ENCODE peak calls at places on chromosomes 11 and 22, in seven cellular contexts. I, R, O, V, T, Q and W are unnamed samples.

GRCh38 chr11:36945384-36945783 is 347.3 kb upstream of the RAG2 start:
- DNase-seq in Q (no peak), R (peak; percentile 17), V (peak; percentile 16), I (no peak), T (peak; percentile 13), O (no peak), W (peak; percentile 13)

GRCh38 chr11:118638726-118639125 is 31.3 kb downstream of the PHLDB1 start:
- DNase-seq in I (no peak), T (no peak), R (no peak), O (no peak), Q (no peak), V (no peak), W (no peak)

GRCh38 chr11:35144103-35144741 is 5.3 kb downstream of the CD44 start:
- DNase-seq in R (peak; percentile 66), V (peak; percentile 81), Q (peak; percentile 91), O (no peak), T (peak; percentile 73), I (peak; percentile 77), W (peak; percentile 62)

GRCh38 chr22:31083377-31083768 is 2.3 kb downstream of the SMTN start:
- DNase-seq in T (no peak), I (no peak), R (no peak), O (peak; percentile 70), Q (no peak), V (no peak), W (no peak)

GRCh38 chr11:23990346-23990745 is 506.5 kb upstream of the LUZP2 start:
- DNase-seq in T (peak; percentile 30), O (no peak), R (peak; percentile 14), Q (no peak), I (no peak), V (peak; percentile 32), W (no peak)

GRCh38 chr11:128453444-128454336 is 133.7 kb downstream of the ETS1 start:
- DNase-seq in Q (no peak), I (no peak), V (peak; percentile 95), T (peak; percentile 90), O (peak; percentile 65), R (peak; percentile 96), W (peak; percentile 94)

GRCh38 chr11:57640068-57640800 is 9.5 kb downstream of the YPEL4 start:
- DNase-seq in R (no peak), O (no peak), T (no peak), V (no peak), I (no peak), Q (no peak), W (no peak)

GRCh38 chr11:62324738-62325556 is 12.3 kb upstream of the ASRGL1 start:
- DNase-seq in I (peak; percentile 49), T (peak; percentile 35), R (peak; percentile 58), O (no peak), Q (no peak), V (peak; percentile 64), W (peak; percentile 19)

GRCh38 chr11:133895551-133895950 is 50.2 kb upstream of the SPATA19 start:
- DNase-seq in Q (no peak), I (no peak), T (no peak), R (no peak), V (no peak), O (no peak), W (no peak)

GRCh38 chr11:71246559-71246958 is 5.8 kb downstream of the SHANK2 start:
- DNase-seq in R (no peak), T (no peak), O (no peak), I (no peak), Q (no peak), V (no peak), W (no peak)

GRCh38 chr22:35467788-35468187 is 67.8 kb downstream of the MCM5 start:
- DNase-seq in T (peak; percentile 70), I (no peak), Q (no peak), O (peak; percentile 68), V (peak; percentile 58), R (peak; percentile 65), W (peak; percentile 80)

GRCh38 chr22:35987487-35987886 is 41.1 kb downstream of the RBFOX2 start:
- DNase-seq in V (no peak), I (no peak), T (peak; percentile 61), R (peak; percentile 38), O (no peak), Q (no peak), W (peak; percentile 34)

GRCh38 chr22:43428005-43428485 is 16.2 kb downstream of the MPPED1 start:
- DNase-seq in V (no peak), O (no peak), Q (no peak), R (no peak), T (no peak), I (no peak), W (no peak)

GRCh38 chr11:63614136-63614664 is at the start of gene PLAAT3:
- DNase-seq in V (no peak), T (peak; percentile 48), Q (peak; percentile 77), I (no peak), R (peak; percentile 30), O (peak; percentile 64), W (peak; percentile 87)

GRCh38 chr22:33659423-33659822 is 260.9 kb downstream of the LARGE1 start:
- DNase-seq in O (peak; percentile 15), Q (no peak), I (no peak), T (no peak), V (peak; percentile 3), R (peak; percentile 52), W (peak; percentile 76)

GRCh38 chr22:19292262-19293230 is 1.0 kb upstream of the CLTCL1 start:
- DNase-seq in Q (no peak), R (peak; percentile 20), I (no peak), T (peak; percentile 68), O (peak; percentile 31), V (no peak), W (peak; percentile 27)

GRCh38 chr11:14327105-14327504 is 31.9 kb downstream of the RRAS2 start:
- DNase-seq in R (no peak), T (no peak), Q (no peak), V (no peak), I (no peak), O (no peak), W (no peak)

GRCh38 chr11:75555079-75555811 is 6.8 kb upstream of the SERPINH1 start:
- DNase-seq in R (no peak), I (no peak), O (no peak), V (no peak), Q (no peak), T (no peak), W (no peak)

GRCh38 chr22:27132400-27132799 is 475.0 kb downstream of the MIAT start:
- DNase-seq in R (no peak), T (no peak), O (no peak), Q (no peak), I (no peak), V (no peak), W (no peak)

GRCh38 chr11:46577058-46577457 is 16.8 kb downstream of the AMBRA1 start:
- DNase-seq in O (no peak), V (no peak), R (no peak), T (no peak), I (no peak), Q (no peak), W (no peak)
- H3K4me3 ChIP-seq in O (no peak overlapping the region), V (no peak overlapping the region), R (no peak overlapping the region), T (no peak overlapping the region), I (no peak overlapping the region), Q (no peak overlapping the region), W (no peak overlapping the region)

GRCh38 chr11:126282742-126283591 is at the start of gene TIRAP:
- DNase-seq in R (peak; percentile 44), Q (peak; percentile 68), I (peak; percentile 48), V (peak; percentile 46), T (peak; percentile 52), O (peak; percentile 74), W (peak; percentile 62)
- TF ChIP-seq CTCF in R (no peak), Q (no peak), I (no peak), V (no peak), T (no peak), O (no peak), W (no peak)

GRCh38 chr11:27058456-27058855 is 17.8 kb downstream of the BBOX1 start:
- DNase-seq in R (no peak), T (no peak), V (no peak), Q (no peak), I (no peak), O (no peak), W (no peak)
- H3K4me3 ChIP-seq in R (no peak overlapping the region), T (no peak overlapping the region), V (no peak overlapping the region), Q (no peak overlapping the region), I (no peak overlapping the region), O (no peak overlapping the region), W (no peak overlapping the region)

GRCh38 chr11:131064373-131064991 is 148.2 kb upstream of the SNX19 start:
- DNase-seq in R (peak; percentile 64), I (peak; percentile 58), Q (no peak), V (peak; percentile 78), O (peak; percentile 51), T (peak; percentile 69), W (peak; percentile 71)
- TF ChIP-seq CTCF in R (peak; percentile 92), I (peak; percentile 98), Q (peak; percentile 85), V (peak; percentile 93), O (peak; percentile 33), T (peak; percentile 98), W (peak; percentile 86)